ENCODE peak calls at places on chromosomes 6 and 20, in five cellular contexts. One of them, this sample, is unnamed.

GRCh38 chr20:56393133-56393472 is 658 bp downstream of the CSTF1 start:
- DNase-seq in stimulated activated CD8-positive, alpha-beta memory T cell treated with anti-CD3 and anti-CD28 coated beads, Interleukin-15, amount 100 ng/mL, for 48 hours: no peak
- DNase-seq in activated CD8-positive, alpha-beta memory T cell treated with anti-CD3 and anti-CD28 coated beads, Interleukin-2, amount 10 ng/mL, durations not matched to agents 7 days and 5 days: peak; percentile 44
- DNase-seq in DMS153: no peak
- DNase-seq in globus pallidus: no peak
- DNase-seq in this sample: no peak

GRCh38 chr6:109455502-109456282 is at the start of gene MICAL1:
- DNase-seq in stimulated activated CD8-positive, alpha-beta memory T cell treated with anti-CD3 and anti-CD28 coated beads, Interleukin-15, amount 100 ng/mL, for 48 hours: peak; percentile 45
- DNase-seq in DMS153: peak; percentile 71
- DNase-seq in activated CD8-positive, alpha-beta memory T cell treated with anti-CD3 and anti-CD28 coated beads, Interleukin-2, amount 10 ng/mL, durations not matched to agents 7 days and 5 days: peak; percentile 88
- DNase-seq in globus pallidus: peak; percentile 59
- DNase-seq in this sample: peak; percentile 34

GRCh38 chr6:160863782-160864181 is 127.8 kb upstream of the MAP3K4 start:
- DNase-seq in DMS153: no peak
- DNase-seq in globus pallidus: no peak
- DNase-seq in stimulated activated CD8-positive, alpha-beta memory T cell treated with anti-CD3 and anti-CD28 coated beads, Interleukin-15, amount 100 ng/mL, for 48 hours: no peak
- DNase-seq in activated CD8-positive, alpha-beta memory T cell treated with anti-CD3 and anti-CD28 coated beads, Interleukin-2, amount 10 ng/mL, durations not matched to agents 7 days and 5 days: no peak
- DNase-seq in this sample: no peak

GRCh38 chr20:50186987-50187402 is 3.6 kb upstream of the CEBPB start:
- DNase-seq in activated CD8-positive, alpha-beta memory T cell treated with anti-CD3 and anti-CD28 coated beads, Interleukin-2, amount 10 ng/mL, durations not matched to agents 7 days and 5 days: no peak
- DNase-seq in DMS153: no peak
- DNase-seq in globus pallidus: no peak
- DNase-seq in stimulated activated CD8-positive, alpha-beta memory T cell treated with anti-CD3 and anti-CD28 coated beads, Interleukin-15, amount 100 ng/mL, for 48 hours: no peak
- DNase-seq in this sample: no peak

GRCh38 chr6:109296305-109296915 is 85.9 kb downstream of the CD164 start:
- DNase-seq in stimulated activated CD8-positive, alpha-beta memory T cell treated with anti-CD3 and anti-CD28 coated beads, Interleukin-15, amount 100 ng/mL, for 48 hours: no peak
- DNase-seq in activated CD8-positive, alpha-beta memory T cell treated with anti-CD3 and anti-CD28 coated beads, Interleukin-2, amount 10 ng/mL, durations not matched to agents 7 days and 5 days: no peak
- DNase-seq in globus pallidus: no peak
- DNase-seq in DMS153: peak; percentile 99
- DNase-seq in this sample: no peak

GRCh38 chr6:152046118-152046517 is 238.6 kb downstream of the ESR1 start:
- DNase-seq in globus pallidus: no peak
- DNase-seq in DMS153: no peak
- DNase-seq in stimulated activated CD8-positive, alpha-beta memory T cell treated with anti-CD3 and anti-CD28 coated beads, Interleukin-15, amount 100 ng/mL, for 48 hours: no peak
- DNase-seq in activated CD8-positive, alpha-beta memory T cell treated with anti-CD3 and anti-CD28 coated beads, Interleukin-2, amount 10 ng/mL, durations not matched to agents 7 days and 5 days: no peak
- DNase-seq in this sample: no peak

GRCh38 chr20:32165836-32166545 is 41.6 kb downstream of the PLAGL2 start:
- DNase-seq in globus pallidus: no peak
- DNase-seq in DMS153: no peak
- DNase-seq in stimulated activated CD8-positive, alpha-beta memory T cell treated with anti-CD3 and anti-CD28 coated beads, Interleukin-15, amount 100 ng/mL, for 48 hours: no peak
- DNase-seq in activated CD8-positive, alpha-beta memory T cell treated with anti-CD3 and anti-CD28 coated beads, Interleukin-2, amount 10 ng/mL, durations not matched to agents 7 days and 5 days: no peak
- DNase-seq in this sample: no peak

GRCh38 chr6:74369556-74369993 is 673.6 kb downstream of the CD109 start:
- DNase-seq in stimulated activated CD8-positive, alpha-beta memory T cell treated with anti-CD3 and anti-CD28 coated beads, Interleukin-15, amount 100 ng/mL, for 48 hours: no peak
- DNase-seq in DMS153: no peak
- DNase-seq in activated CD8-positive, alpha-beta memory T cell treated with anti-CD3 and anti-CD28 coated beads, Interleukin-2, amount 10 ng/mL, durations not matched to agents 7 days and 5 days: no peak
- DNase-seq in globus pallidus: no peak
- DNase-seq in this sample: no peak

GRCh38 chr20:36728986-36729385 is 16.9 kb downstream of the NDRG3 start:
- DNase-seq in activated CD8-positive, alpha-beta memory T cell treated with anti-CD3 and anti-CD28 coated beads, Interleukin-2, amount 10 ng/mL, durations not matched to agents 7 days and 5 days: peak; percentile 49
- DNase-seq in globus pallidus: no peak
- DNase-seq in stimulated activated CD8-positive, alpha-beta memory T cell treated with anti-CD3 and anti-CD28 coated beads, Interleukin-15, amount 100 ng/mL, for 48 hours: no peak
- DNase-seq in DMS153: no peak
- DNase-seq in this sample: no peak

GRCh38 chr6:97594834-97595233 is 311.8 kb upstream of the MMS22L start:
- DNase-seq in stimulated activated CD8-positive, alpha-beta memory T cell treated with anti-CD3 and anti-CD28 coated beads, Interleukin-15, amount 100 ng/mL, for 48 hours: no peak
- DNase-seq in globus pallidus: no peak
- DNase-seq in DMS153: no peak
- DNase-seq in activated CD8-positive, alpha-beta memory T cell treated with anti-CD3 and anti-CD28 coated beads, Interleukin-2, amount 10 ng/mL, durations not matched to agents 7 days and 5 days: no peak
- DNase-seq in this sample: no peak

GRCh38 chr20:23007886-23008285 is 27.2 kb upstream of the SSTR4 start:
- DNase-seq in stimulated activated CD8-positive, alpha-beta memory T cell treated with anti-CD3 and anti-CD28 coated beads, Interleukin-15, amount 100 ng/mL, for 48 hours: no peak
- DNase-seq in globus pallidus: no peak
- DNase-seq in DMS153: no peak
- DNase-seq in activated CD8-positive, alpha-beta memory T cell treated with anti-CD3 and anti-CD28 coated beads, Interleukin-2, amount 10 ng/mL, durations not matched to agents 7 days and 5 days: no peak
- DNase-seq in this sample: no peak

GRCh38 chr20:31484001-31484400 is 8.9 kb downstream of the REM1 start:
- DNase-seq in DMS153: no peak
- DNase-seq in stimulated activated CD8-positive, alpha-beta memory T cell treated with anti-CD3 and anti-CD28 coated beads, Interleukin-15, amount 100 ng/mL, for 48 hours: no peak
- DNase-seq in globus pallidus: no peak
- DNase-seq in activated CD8-positive, alpha-beta memory T cell treated with anti-CD3 and anti-CD28 coated beads, Interleukin-2, amount 10 ng/mL, durations not matched to agents 7 days and 5 days: no peak
- DNase-seq in this sample: no peak

GRCh38 chr6:40907198-40907701 is 131.8 kb downstream of the UNC5CL start:
- DNase-seq in globus pallidus: no peak
- DNase-seq in activated CD8-positive, alpha-beta memory T cell treated with anti-CD3 and anti-CD28 coated beads, Interleukin-2, amount 10 ng/mL, durations not matched to agents 7 days and 5 days: no peak
- DNase-seq in DMS153: peak; percentile 76
- DNase-seq in stimulated activated CD8-positive, alpha-beta memory T cell treated with anti-CD3 and anti-CD28 coated beads, Interleukin-15, amount 100 ng/mL, for 48 hours: no peak
- DNase-seq in this sample: no peak

GRCh38 chr20:2539341-2539740 is 3.0 kb downstream of the TMC2 start:
- DNase-seq in activated CD8-positive, alpha-beta memory T cell treated with anti-CD3 and anti-CD28 coated beads, Interleukin-2, amount 10 ng/mL, durations not matched to agents 7 days and 5 days: no peak
- DNase-seq in stimulated activated CD8-positive, alpha-beta memory T cell treated with anti-CD3 and anti-CD28 coated beads, Interleukin-15, amount 100 ng/mL, for 48 hours: no peak
- DNase-seq in globus pallidus: peak; percentile 91
- DNase-seq in DMS153: no peak
- DNase-seq in this sample: peak; percentile 77

GRCh38 chr6:22071655-22072054 is 225.2 kb downstream of the PRL start:
- DNase-seq in DMS153: no peak
- DNase-seq in globus pallidus: peak; percentile 53
- DNase-seq in activated CD8-positive, alpha-beta memory T cell treated with anti-CD3 and anti-CD28 coated beads, Interleukin-2, amount 10 ng/mL, durations not matched to agents 7 days and 5 days: no peak
- DNase-seq in stimulated activated CD8-positive, alpha-beta memory T cell treated with anti-CD3 and anti-CD28 coated beads, Interleukin-15, amount 100 ng/mL, for 48 hours: no peak
- DNase-seq in this sample: peak; percentile 45

GRCh38 chr6:10713962-10714361 is 8.9 kb upstream of the TMEM14C start:
- DNase-seq in activated CD8-positive, alpha-beta memory T cell treated with anti-CD3 and anti-CD28 coated beads, Interleukin-2, amount 10 ng/mL, durations not matched to agents 7 days and 5 days: no peak
- DNase-seq in stimulated activated CD8-positive, alpha-beta memory T cell treated with anti-CD3 and anti-CD28 coated beads, Interleukin-15, amount 100 ng/mL, for 48 hours: no peak
- DNase-seq in globus pallidus: no peak
- DNase-seq in DMS153: no peak
- DNase-seq in this sample: no peak

GRCh38 chr6:3766219-3766618 is 14.7 kb upstream of the PXDC1 start:
- DNase-seq in globus pallidus: no peak
- DNase-seq in DMS153: no peak
- DNase-seq in stimulated activated CD8-positive, alpha-beta memory T cell treated with anti-CD3 and anti-CD28 coated beads, Interleukin-15, amount 100 ng/mL, for 48 hours: no peak
- DNase-seq in activated CD8-positive, alpha-beta memory T cell treated with anti-CD3 and anti-CD28 coated beads, Interleukin-2, amount 10 ng/mL, durations not matched to agents 7 days and 5 days: no peak
- DNase-seq in this sample: no peak

GRCh38 chr20:51574248-51575033 is 31.9 kb upstream of the NFATC2 start:
- DNase-seq in globus pallidus: no peak
- DNase-seq in activated CD8-positive, alpha-beta memory T cell treated with anti-CD3 and anti-CD28 coated beads, Interleukin-2, amount 10 ng/mL, durations not matched to agents 7 days and 5 days: no peak
- DNase-seq in DMS153: no peak
- DNase-seq in stimulated activated CD8-positive, alpha-beta memory T cell treated with anti-CD3 and anti-CD28 coated beads, Interleukin-15, amount 100 ng/mL, for 48 hours: peak; percentile 39
- DNase-seq in this sample: no peak

GRCh38 chr6:1667012-1667804 is 57.5 kb downstream of the FOXC1 start:
- DNase-seq in globus pallidus: no peak
- DNase-seq in stimulated activated CD8-positive, alpha-beta memory T cell treated with anti-CD3 and anti-CD28 coated beads, Interleukin-15, amount 100 ng/mL, for 48 hours: no peak
- DNase-seq in activated CD8-positive, alpha-beta memory T cell treated with anti-CD3 and anti-CD28 coated beads, Interleukin-2, amount 10 ng/mL, durations not matched to agents 7 days and 5 days: no peak
- DNase-seq in DMS153: no peak
- DNase-seq in this sample: no peak

This sample was measured in midbrain.